ENCODE peak calls at places on chromosome 13, in four cellular contexts. A is suprapubic skin, Z is HCEC 1CT, N is H9. F is an unnamed sample.

GRCh38 chr13:49302817-49303216 is 55.1 kb downstream of the CDADC1 start:
- DNase-seq in A (no peak), Z (no peak), N (no peak), F (no peak)

GRCh38 chr13:67878376-67878775 is 648.2 kb upstream of the PCDH9 start:
- DNase-seq in A (no peak), Z (no peak), N (no peak), F (no peak)

GRCh38 chr13:73401769-73402168 is 343.0 kb downstream of the KLF5 start:
- DNase-seq in A (no peak), Z (no peak), N (no peak), F (no peak)

GRCh38 chr13:98619556-98619955 is 42.6 kb upstream of the STK24 start:
- DNase-seq in A (no peak), Z (no peak), N (no peak), F (no peak)

GRCh38 chr13:47999973-48000372 is 1.1 kb downstream of the SUCLA2 start:
- DNase-seq in A (no peak), Z (no peak), N (no peak), F (no peak)

GRCh38 chr13:41056996-41057711 is 4.2 kb upstream of the WBP4 start:
- DNase-seq in A (no peak), Z (no peak), N (no peak), F (no peak)

GRCh38 chr13:103282571-103283450 is 216.6 kb upstream of the SLC10A2 start:
- DNase-seq in A (no peak), Z (no peak), N (no peak), F (no peak)

GRCh38 chr13:73708393-73708985 is 425.7 kb downstream of the KLF12 start:
- DNase-seq in A (no peak), Z (peak), N (no peak), F (no peak)

GRCh38 chr13:28239374-28239773 is 101.0 kb downstream of the PAN3 start:
- DNase-seq in A (no peak), Z (no peak), N (no peak), F (no peak)

GRCh38 chr13:59450218-59450617 is 713.5 kb downstream of the DIAPH3 start:
- DNase-seq in A (no peak), Z (no peak), N (no peak), F (no peak)

GRCh38 chr13:98466634-98467236 is 110.2 kb downstream of the STK24 start:
- DNase-seq in A (peak), Z (peak), N (peak), F (no peak)

GRCh38 chr13:108342369-108343289 is 73.1 kb downstream of the TNFSF13B start:
- DNase-seq in A (no peak), Z (peak), N (no peak), F (no peak)

GRCh38 chr13:96809366-96810096 is 184.7 kb downstream of the OXGR1 start:
- DNase-seq in A (no peak), Z (no peak), N (no peak), F (no peak)

GRCh38 chr13:65401315-65401714 is 1828.8 kb downstream of the PCDH9 start:
- DNase-seq in A (no peak), Z (no peak), N (no peak), F (no peak)

GRCh38 chr13:24505256-24505655 is 7.3 kb downstream of the PARP4 start:
- DNase-seq in A (no peak), Z (no peak), N (no peak), F (no peak)

GRCh38 chr13:28754698-28755545 is 36.2 kb upstream of the SLC46A3 start:
- DNase-seq in A (no peak), Z (peak), N (peak), F (no peak)

GRCh38 chr13:29595380-29596063 is at the start of gene SLC7A1:
- DNase-seq in A (peak), Z (peak), N (peak), F (peak)

GRCh38 chr13:113371061-113371460 is 7.1 kb upstream of the GRTP1 start:
- DNase-seq in A (no peak), Z (no peak), N (no peak), F (no peak)

GRCh38 chr13:32901994-32902780 is 114.0 kb upstream of the KL start:
- DNase-seq in A (no peak), Z (peak), N (no peak), F (no peak)

GRCh38 chr13:67227131-67227983 is 2.8 kb downstream of the PCDH9 start:
- DNase-seq in A (no peak), Z (no peak), N (no peak), F (no peak)

GRCh38 chr13:112215871-112216270 is 148.9 kb downstream of the SOX1 start:
- DNase-seq in A (no peak), Z (no peak), N (no peak), F (no peak)

GRCh38 chr13:30849611-30850010 is 56.5 kb upstream of the MEDAG start:
- DNase-seq in A (no peak), Z (no peak), N (no peak), F (no peak)

GRCh38 chr13:65468628-65469027 is 1761.5 kb downstream of the PCDH9 start:
- DNase-seq in A (no peak), Z (no peak), N (no peak), F (no peak)

GRCh38 chr13:99416411-99417121 is 84.7 kb upstream of the TM9SF2 start:
- DNase-seq in A (peak), Z (no peak), N (no peak), F (no peak)

GRCh38 chr13:48776396-48776795 is 122.7 kb downstream of the CYSLTR2 start:
- DNase-seq in A (no peak), Z (peak), N (no peak), F (no peak)

GRCh38 chr13:39963612-39964011 is 308.1 kb downstream of the COG6 start:
- DNase-seq in A (no peak), Z (no peak), N (no peak), F (no peak)

GRCh38 chr13:40336228-40337221 is 329.9 kb downstream of the FOXO1 start:
- DNase-seq in A (no peak), Z (no peak), N (no peak), F (no peak)

GRCh38 chr13:108981407-108981806 is 352.0 kb downstream of the MYO16 start:
- DNase-seq in A (no peak), Z (no peak), N (no peak), F (no peak)

GRCh38 chr13:49584771-49585182 is 581 bp downstream of the RCBTB1 start:
- DNase-seq in A (no peak), Z (peak), N (no peak), F (no peak)

GRCh38 chr13:109869312-109870237 is 83.2 kb upstream of the IRS2 start:
- DNase-seq in A (peak), Z (peak), N (peak), F (no peak)

GRCh38 chr13:22169473-22169872 is 498.6 kb downstream of the FGF9 start:
- DNase-seq in A (no peak), Z (no peak), N (no peak), F (no peak)

GRCh38 chr13:99380921-99381645 is 73.9 kb upstream of the GPR183 start:
- DNase-seq in A (no peak), Z (no peak), N (no peak), F (no peak)

GRCh38 chr13:61148211-61148610 is 267.4 kb downstream of the PCDH20 start:
- DNase-seq in A (no peak), Z (no peak), N (no peak), F (no peak)

GRCh38 chr13:25046274-25046984 is 49.5 kb upstream of the PABPC3 start:
- DNase-seq in A (no peak), Z (no peak), N (peak), F (no peak)

GRCh38 chr13:80100636-80101035 is 240.3 kb downstream of the SPRY2 start:
- DNase-seq in A (no peak), Z (no peak), N (no peak), F (no peak)

GRCh38 chr13:66915596-66916185 is 314.4 kb downstream of the PCDH9 start:
- DNase-seq in A (no peak), Z (peak), N (no peak), F (no peak)

GRCh38 chr13:106361621-106362020 is 173.8 kb downstream of the EFNB2 start:
- DNase-seq in A (no peak), Z (no peak), N (no peak), F (no peak)

GRCh38 chr13:25489238-25489637 is 117.5 kb downstream of the ATP8A2 start:
- DNase-seq in A (no peak), Z (no peak), N (peak), F (no peak)